ENCODE peak calls at places on chromosomes 13 and 19, in nine cellular contexts. Y is mesendoderm, F is GM12865, L is HAP-1, K is Caco-2, V is thoracic aorta, B is fibroblast of the aortic adventitia, Z is AG10803, A is DND-41. J is an unnamed sample.

GRCh38 chr13:80654638-80655249 is 313.8 kb upstream of the SPRY2 start:
- DNase-seq in F (no peak), A (no peak), V (no peak), K (no peak), L (no peak), Y (no peak), Z (no peak), B (no peak), J (peak)

GRCh38 chr13:95355491-95355890 is 54.2 kb upstream of the ABCC4 start:
- DNase-seq in Y (no peak), Z (peak), F (no peak), V (no peak), A (no peak), L (no peak), B (peak), K (no peak), J (no peak)

GRCh38 chr19:38944981-38945506 is 14.3 kb downstream of the MRPS12 start:
- DNase-seq in Z (peak), K (no peak), Y (no peak), V (no peak), F (no peak), L (no peak), B (no peak), A (no peak), J (no peak)

GRCh38 chr13:50073340-50073739 is 58.1 kb downstream of the KCNRG start:
- DNase-seq in V (no peak), B (peak), K (no peak), Y (no peak), Z (no peak), L (no peak), A (no peak), F (no peak), J (no peak)

GRCh38 chr13:34913040-34913439 is 29.0 kb upstream of the NBEA start:
- DNase-seq in B (no peak), L (peak), Y (peak), A (peak), V (no peak), K (peak), F (peak), Z (peak), J (no peak)

GRCh38 chr13:75633285-75633684 is 2.8 kb upstream of the LMO7 start:
- DNase-seq in A (no peak), F (no peak), K (no peak), V (no peak), B (peak), Z (peak), L (no peak), Y (no peak), J (no peak)

GRCh38 chr13:50222569-50223332 is 207.5 kb downstream of the KCNRG start:
- DNase-seq in B (peak), Z (peak), F (peak), K (no peak), Y (no peak), V (peak), L (no peak), A (no peak), J (peak)

GRCh38 chr19:10079031-10079453 is 7.1 kb upstream of the SHFL start:
- DNase-seq in V (no peak), A (no peak), Y (no peak), L (no peak), F (no peak), K (no peak), B (no peak), Z (no peak), J (no peak)

GRCh38 chr19:36847968-36848367 is 2.7 kb upstream of the ZNF345 start:
- DNase-seq in Y (no peak), L (no peak), V (no peak), K (no peak), Z (no peak), A (no peak), B (no peak), F (peak), J (no peak)

GRCh38 chr19:41886761-41887710 is 4.1 kb downstream of the ARHGEF1 start:
- DNase-seq in Y (peak), L (no peak), F (peak), B (no peak), A (peak), K (no peak), Z (no peak), V (no peak), J (no peak)

GRCh38 chr19:8827277-8827676 is 4.8 kb downstream of the ZNF558 start:
- DNase-seq in F (no peak), B (no peak), A (no peak), Y (no peak), K (no peak), L (no peak), V (no peak), Z (no peak), J (no peak)

GRCh38 chr19:13095393-13095784 is 7.3 kb downstream of the LYL1 start:
- DNase-seq in A (no peak), Y (peak), K (no peak), F (no peak), Z (no peak), L (no peak), V (no peak), B (no peak), J (peak)

GRCh38 chr19:37855098-37855497 is 51.3 kb downstream of the WDR87 start:
- DNase-seq in A (no peak), K (no peak), L (no peak), Z (peak), F (peak), Y (no peak), B (peak), V (no peak), J (peak)

GRCh38 chr19:52248256-52248655 is 21.1 kb upstream of the ZNF766 start:
- DNase-seq in Y (peak), A (peak), K (peak), B (peak), F (no peak), Z (peak), V (no peak), L (peak), J (peak)

GRCh38 chr19:44549507-44549906 is 20.0 kb upstream of the CEACAM20 start:
- DNase-seq in F (no peak), L (no peak), Z (no peak), A (no peak), K (no peak), B (no peak), Y (no peak), V (no peak), J (no peak)

GRCh38 chr13:74210693-74211393 is 76.6 kb upstream of the KLF12 start:
- DNase-seq in K (no peak), F (no peak), Z (peak), L (no peak), A (no peak), V (peak), Y (no peak), B (peak), J (no peak)

GRCh38 chr13:106691861-106692260 is 123.9 kb upstream of the ARGLU1 start:
- DNase-seq in K (no peak), Z (no peak), L (no peak), B (no peak), V (no peak), Y (no peak), A (no peak), F (no peak), J (no peak)

DNA sequence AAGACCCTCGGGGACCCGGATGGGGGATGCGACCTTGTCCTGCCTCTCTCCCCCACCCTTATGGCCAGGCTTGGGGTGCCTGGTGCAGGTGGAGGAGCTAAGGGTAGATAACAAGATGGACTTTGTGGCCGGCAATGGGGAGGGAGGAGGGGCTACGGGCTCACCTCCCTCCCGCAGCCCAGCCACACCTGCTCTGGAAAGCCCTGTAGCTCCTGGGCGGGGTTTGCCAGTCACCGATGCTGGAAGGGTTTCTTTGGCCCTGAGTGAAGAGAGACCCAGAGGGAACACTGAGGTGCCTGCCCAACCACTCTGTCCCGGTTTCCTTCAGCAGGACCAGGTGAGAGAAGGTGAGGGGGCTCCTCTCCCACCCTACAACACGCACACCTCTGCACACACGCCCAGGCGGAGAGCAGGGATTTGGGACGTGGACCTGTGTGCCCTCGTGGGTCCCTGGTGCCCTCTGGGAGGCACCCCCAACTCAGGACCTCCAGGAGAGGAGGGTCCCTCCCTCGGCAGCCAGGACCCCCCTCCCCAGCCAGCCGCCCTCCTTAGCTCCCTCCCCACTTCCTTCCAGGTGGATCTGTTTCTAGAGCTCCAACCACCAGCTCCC is at the start of gene FUT2:
- DNase-seq in V (no peak), Z (no peak), L (no peak), B (no peak), A (no peak), K (peak), Y (peak), F (no peak), J (peak)
- H3K4me3 ChIP-seq in V (peak), Z (peak), L (no peak), B (no peak), A (no peak), K (peak), Y (peak), F (no peak), J (peak)

GRCh38 chr13:98751397-98752110 is 918 bp downstream of the SLC15A1 start:
- DNase-seq in A (no peak), B (peak), Y (peak), Z (peak), K (peak), L (no peak), F (no peak), V (no peak), J (peak)
- H3K4me3 ChIP-seq in A (no peak), B (no peak), Y (no peak), Z (peak), K (peak), L (no peak), F (no peak), V (peak), J (peak)

GRCh38 chr13:114035583-114036501 is 62.0 kb upstream of the C13orf46 start:
- DNase-seq in V (no peak), F (no peak), A (no peak), Y (no peak), Z (peak), L (no peak), B (peak), K (no peak), J (no peak)
- H3K4me3 ChIP-seq in V (no peak), F (no peak), A (no peak), Y (no peak), Z (peak), L (no peak), B (no peak), K (no peak), J (no peak)

GRCh38 chr19:32828139-32828538 is 41.4 kb downstream of the SLC7A9 start:
- DNase-seq in V (no peak), Y (peak), F (no peak), K (no peak), L (no peak), Z (no peak), A (no peak), B (no peak), J (no peak)
- H3K4me3 ChIP-seq in V (no peak), Y (no peak), F (no peak), K (no peak), L (no peak), Z (no peak), A (no peak), B (no peak), J (no peak)

GRCh38 chr19:6952956-6953355 is 65.6 kb downstream of the ADGRE1 start:
- DNase-seq in L (no peak), F (no peak), V (no peak), A (no peak), Y (no peak), Z (no peak), B (no peak), K (no peak), J (no peak)

GRCh38 chr19:6956573-6956972 is 64.7 kb downstream of the MBD3L2B start:
- DNase-seq in V (no peak), B (no peak), Y (no peak), A (no peak), K (no peak), Z (no peak), L (no peak), F (no peak), J (no peak)

GRCh38 chr19:6958786-6959185 is 62.4 kb downstream of the MBD3L2B start:
- DNase-seq in A (no peak), L (no peak), F (no peak), Y (no peak), Z (no peak), B (no peak), V (no peak), K (no peak), J (peak)

DNA sequence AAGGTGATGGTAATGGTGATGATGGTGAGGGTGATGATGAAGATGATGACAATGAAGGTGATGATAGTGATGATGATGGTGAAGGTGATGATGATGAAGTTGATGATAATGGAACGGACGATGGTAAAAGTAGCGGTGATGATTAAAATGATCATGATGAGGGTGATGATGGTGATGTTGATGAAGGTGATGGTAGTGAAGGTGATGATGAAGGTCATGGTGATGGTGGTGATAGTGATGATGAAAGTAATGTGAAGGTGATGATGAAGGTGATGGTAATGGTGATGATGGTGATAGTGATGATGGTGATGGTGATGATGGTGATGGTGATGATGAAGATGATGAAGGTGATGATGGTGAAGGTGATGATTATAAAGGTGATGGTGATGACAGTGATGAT is 66.1 kb downstream of the MBD3L2B start:
- DNase-seq in B (no peak), F (no peak), Z (no peak), Y (no peak), V (no peak), K (no peak), L (no peak), A (no peak), J (no peak)
- H3K4me3 ChIP-seq in B (no peak), F (no peak), Z (no peak), Y (no peak), V (no peak), K (no peak), L (no peak), A (no peak), J (no peak)

GRCh38 chr13:101455863-101456262 is 3.4 kb downstream of the ITGBL1 start:
- DNase-seq in Y (peak), L (no peak), F (no peak), K (no peak), B (peak), Z (peak), V (no peak), A (no peak), J (no peak)
- H3K4me3 ChIP-seq in Y (no peak), L (no peak), F (no peak), K (no peak), B (peak), Z (peak), V (peak), A (no peak), J (no peak)

DNA sequence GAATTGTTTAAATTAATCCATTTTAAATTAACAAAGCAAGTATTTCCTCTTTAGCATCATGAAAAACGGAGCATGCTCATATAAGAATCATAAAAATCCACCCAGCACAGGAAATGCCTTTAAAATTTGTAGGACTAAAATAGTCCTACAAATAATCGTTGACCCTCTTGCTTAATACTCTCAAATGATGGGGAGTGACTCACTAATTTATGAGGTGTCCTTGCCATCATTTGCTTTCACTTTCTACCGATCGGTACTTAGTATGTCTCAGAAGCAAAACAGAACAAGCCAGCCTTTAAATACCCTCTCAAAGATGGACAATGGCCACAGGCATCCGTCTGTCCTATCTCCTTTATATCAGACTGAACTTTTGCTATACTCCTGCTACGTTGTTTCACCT is 97.2 kb downstream of the SUCLA2 start:
- DNase-seq in A (no peak), B (peak), L (no peak), K (no peak), F (no peak), Z (peak), Y (no peak), V (no peak), J (no peak)
- H3K4me3 ChIP-seq in A (no peak), B (no peak), L (no peak), K (no peak), F (no peak), Z (peak), Y (no peak), V (peak), J (peak)

J was measured in upper lobe of left lung.